ENCODE peak calls at places on chromosomes 12 and 14, in ten cellular contexts. One of them, this sample, is unnamed.

GRCh38 chr14:29911815-29912214 is 15.8 kb downstream of the PRKD1 start:
- DNase-seq in RWPE1: no peak
- DNase-seq in right atrium auricular region: no peak
- DNase-seq in pancreas: no peak
- DNase-seq in cardiac muscle cell: no peak
- DNase-seq in cardiac fibroblast: no peak
- DNase-seq in endothelial cell of umbilical vein: no peak
- DNase-seq in esophagus squamous epithelium: no peak
- DNase-seq in SK-N-SH: no peak
- DNase-seq in esophagus muscularis mucosa: no peak
- DNase-seq in this sample: no peak

GRCh38 chr12:49198431-49199155 is 9.7 kb upstream of the TUBA1A start:
- DNase-seq in pancreas: no peak
- DNase-seq in cardiac fibroblast: peak
- DNase-seq in esophagus squamous epithelium: no peak
- DNase-seq in cardiac muscle cell: peak
- DNase-seq in right atrium auricular region: peak
- DNase-seq in esophagus muscularis mucosa: no peak
- DNase-seq in RWPE1: peak
- DNase-seq in SK-N-SH: peak
- DNase-seq in endothelial cell of umbilical vein: peak
- DNase-seq in this sample: peak

GRCh38 chr12:76035045-76035444 is 3.5 kb upstream of the PHLDA1 start:
- DNase-seq in right atrium auricular region: no peak
- DNase-seq in cardiac muscle cell: no peak
- DNase-seq in SK-N-SH: no peak
- DNase-seq in esophagus squamous epithelium: no peak
- DNase-seq in esophagus muscularis mucosa: no peak
- DNase-seq in cardiac fibroblast: no peak
- DNase-seq in endothelial cell of umbilical vein: no peak
- DNase-seq in RWPE1: no peak
- DNase-seq in pancreas: no peak
- DNase-seq in this sample: no peak

GRCh38 chr14:100303925-100304324 is 2.3 kb downstream of the SLC25A29 start:
- DNase-seq in SK-N-SH: no peak
- DNase-seq in esophagus muscularis mucosa: no peak
- DNase-seq in endothelial cell of umbilical vein: no peak
- DNase-seq in cardiac muscle cell: no peak
- DNase-seq in right atrium auricular region: no peak
- DNase-seq in RWPE1: no peak
- DNase-seq in esophagus squamous epithelium: no peak
- DNase-seq in cardiac fibroblast: no peak
- DNase-seq in pancreas: no peak
- DNase-seq in this sample: no peak

GRCh38 chr14:65877631-65878030 is 465.1 kb downstream of the FUT8 start:
- DNase-seq in esophagus muscularis mucosa: no peak
- DNase-seq in pancreas: no peak
- DNase-seq in SK-N-SH: no peak
- DNase-seq in RWPE1: no peak
- DNase-seq in endothelial cell of umbilical vein: no peak
- DNase-seq in cardiac muscle cell: no peak
- DNase-seq in esophagus squamous epithelium: no peak
- DNase-seq in cardiac fibroblast: no peak
- DNase-seq in right atrium auricular region: no peak
- DNase-seq in this sample: no peak

GRCh38 chr14:56297449-56297848 is 179.2 kb downstream of the PELI2 start:
- DNase-seq in SK-N-SH: no peak
- DNase-seq in cardiac fibroblast: no peak
- DNase-seq in esophagus muscularis mucosa: no peak
- DNase-seq in pancreas: no peak
- DNase-seq in esophagus squamous epithelium: no peak
- DNase-seq in endothelial cell of umbilical vein: no peak
- DNase-seq in right atrium auricular region: no peak
- DNase-seq in cardiac muscle cell: no peak
- DNase-seq in RWPE1: no peak
- DNase-seq in this sample: no peak

GRCh38 chr12:90060031-90060430 is 351.4 kb upstream of the ATP2B1 start:
- DNase-seq in cardiac muscle cell: no peak
- DNase-seq in RWPE1: no peak
- DNase-seq in endothelial cell of umbilical vein: peak
- DNase-seq in esophagus squamous epithelium: no peak
- DNase-seq in cardiac fibroblast: no peak
- DNase-seq in pancreas: no peak
- DNase-seq in esophagus muscularis mucosa: no peak
- DNase-seq in SK-N-SH: no peak
- DNase-seq in right atrium auricular region: no peak
- DNase-seq in this sample: no peak

GRCh38 chr12:57738661-57739237 is at the start of gene AGAP2:
- DNase-seq in RWPE1: no peak
- DNase-seq in cardiac fibroblast: no peak
- DNase-seq in esophagus muscularis mucosa: no peak
- DNase-seq in endothelial cell of umbilical vein: no peak
- DNase-seq in cardiac muscle cell: peak
- DNase-seq in esophagus squamous epithelium: no peak
- DNase-seq in SK-N-SH: peak
- DNase-seq in pancreas: no peak
- DNase-seq in right atrium auricular region: no peak
- DNase-seq in this sample: no peak

GRCh38 chr12:67661311-67662011 is 12.9 kb downstream of the DYRK2 start:
- DNase-seq in esophagus squamous epithelium: no peak
- DNase-seq in pancreas: no peak
- DNase-seq in RWPE1: no peak
- DNase-seq in endothelial cell of umbilical vein: no peak
- DNase-seq in right atrium auricular region: no peak
- DNase-seq in esophagus muscularis mucosa: no peak
- DNase-seq in SK-N-SH: peak
- DNase-seq in cardiac muscle cell: peak
- DNase-seq in cardiac fibroblast: peak
- DNase-seq in this sample: no peak

GRCh38 chr12:26821212-26821701 is 11.7 kb downstream of the ITPR2 start:
- DNase-seq in esophagus muscularis mucosa: no peak
- DNase-seq in endothelial cell of umbilical vein: peak
- DNase-seq in cardiac fibroblast: peak
- DNase-seq in pancreas: no peak
- DNase-seq in RWPE1: no peak
- DNase-seq in esophagus squamous epithelium: no peak
- DNase-seq in cardiac muscle cell: peak
- DNase-seq in right atrium auricular region: no peak
- DNase-seq in SK-N-SH: no peak
- DNase-seq in this sample: no peak

GRCh38 chr12:92234533-92234932 is 88.9 kb upstream of the BTG1 start:
- DNase-seq in RWPE1: no peak
- DNase-seq in SK-N-SH: no peak
- DNase-seq in esophagus muscularis mucosa: no peak
- DNase-seq in right atrium auricular region: no peak
- DNase-seq in cardiac fibroblast: no peak
- DNase-seq in pancreas: no peak
- DNase-seq in esophagus squamous epithelium: no peak
- DNase-seq in endothelial cell of umbilical vein: no peak
- DNase-seq in cardiac muscle cell: no peak
- DNase-seq in this sample: no peak

GRCh38 chr12:41407240-41407799 is 219.2 kb downstream of the PDZRN4 start:
- DNase-seq in pancreas: no peak
- DNase-seq in RWPE1: no peak
- DNase-seq in cardiac muscle cell: no peak
- DNase-seq in SK-N-SH: no peak
- DNase-seq in endothelial cell of umbilical vein: no peak
- DNase-seq in cardiac fibroblast: no peak
- DNase-seq in right atrium auricular region: no peak
- DNase-seq in esophagus muscularis mucosa: no peak
- DNase-seq in esophagus squamous epithelium: no peak
- DNase-seq in this sample: no peak

GRCh38 chr12:106211973-106212372 is 35.8 kb downstream of the CKAP4 start:
- DNase-seq in esophagus squamous epithelium: no peak
- DNase-seq in SK-N-SH: no peak
- DNase-seq in endothelial cell of umbilical vein: no peak
- DNase-seq in cardiac fibroblast: no peak
- DNase-seq in pancreas: no peak
- DNase-seq in right atrium auricular region: no peak
- DNase-seq in esophagus muscularis mucosa: no peak
- DNase-seq in cardiac muscle cell: no peak
- DNase-seq in RWPE1: no peak
- DNase-seq in this sample: no peak

GRCh38 chr14:105316968-105317498 is 2.5 kb downstream of the PACS2 start:
- DNase-seq in endothelial cell of umbilical vein: no peak
- DNase-seq in RWPE1: no peak
- DNase-seq in esophagus muscularis mucosa: no peak
- DNase-seq in cardiac fibroblast: no peak
- DNase-seq in right atrium auricular region: no peak
- DNase-seq in esophagus squamous epithelium: no peak
- DNase-seq in cardiac muscle cell: no peak
- DNase-seq in SK-N-SH: peak
- DNase-seq in pancreas: no peak
- DNase-seq in this sample: no peak

GRCh38 chr14:76152333-76152681 is 585 bp downstream of the GPATCH2L start:
- DNase-seq in right atrium auricular region: peak
- DNase-seq in cardiac muscle cell: peak
- DNase-seq in endothelial cell of umbilical vein: peak
- DNase-seq in SK-N-SH: peak
- DNase-seq in cardiac fibroblast: peak
- DNase-seq in esophagus muscularis mucosa: no peak
- DNase-seq in pancreas: peak
- DNase-seq in RWPE1: peak
- DNase-seq in esophagus squamous epithelium: peak
- DNase-seq in this sample: peak

GRCh38 chr12:91893476-91893875 is 252.2 kb downstream of the BTG1 start:
- DNase-seq in esophagus squamous epithelium: no peak
- DNase-seq in right atrium auricular region: no peak
- DNase-seq in RWPE1: no peak
- DNase-seq in pancreas: no peak
- DNase-seq in cardiac fibroblast: no peak
- DNase-seq in esophagus muscularis mucosa: no peak
- DNase-seq in SK-N-SH: no peak
- DNase-seq in endothelial cell of umbilical vein: no peak
- DNase-seq in cardiac muscle cell: no peak
- DNase-seq in this sample: peak

GRCh38 chr12:263574-263973 is 938 bp upstream of the SLC6A13 start:
- DNase-seq in esophagus squamous epithelium: no peak
- DNase-seq in esophagus muscularis mucosa: no peak
- DNase-seq in endothelial cell of umbilical vein: no peak
- DNase-seq in SK-N-SH: no peak
- DNase-seq in pancreas: no peak
- DNase-seq in RWPE1: peak
- DNase-seq in cardiac fibroblast: no peak
- DNase-seq in cardiac muscle cell: no peak
- DNase-seq in right atrium auricular region: no peak
- DNase-seq in this sample: peak

GRCh38 chr12:49942921-49943662 is 7.4 kb upstream of the AQP2 start:
- DNase-seq in endothelial cell of umbilical vein: no peak
- DNase-seq in esophagus muscularis mucosa: no peak
- DNase-seq in esophagus squamous epithelium: no peak
- DNase-seq in RWPE1: no peak
- DNase-seq in SK-N-SH: no peak
- DNase-seq in pancreas: no peak
- DNase-seq in cardiac muscle cell: no peak
- DNase-seq in right atrium auricular region: no peak
- DNase-seq in cardiac fibroblast: no peak
- DNase-seq in this sample: peak

GRCh38 chr12:1544991-1545700 is 49.2 kb downstream of the FBXL14 start:
- DNase-seq in pancreas: no peak
- DNase-seq in SK-N-SH: no peak
- DNase-seq in esophagus muscularis mucosa: no peak
- DNase-seq in endothelial cell of umbilical vein: peak
- DNase-seq in cardiac muscle cell: peak
- DNase-seq in RWPE1: no peak
- DNase-seq in esophagus squamous epithelium: no peak
- DNase-seq in cardiac fibroblast: peak
- DNase-seq in right atrium auricular region: no peak
- DNase-seq in this sample: no peak
- TF ChIP-seq CTCF in pancreas: no peak
- TF ChIP-seq CTCF in SK-N-SH: peak
- TF ChIP-seq CTCF in esophagus muscularis mucosa: peak
- TF ChIP-seq CTCF in endothelial cell of umbilical vein: no peak
- TF ChIP-seq CTCF in cardiac muscle cell: peak
- TF ChIP-seq CTCF in RWPE1: no peak
- TF ChIP-seq CTCF in esophagus squamous epithelium: peak
- TF ChIP-seq CTCF in cardiac fibroblast: peak
- TF ChIP-seq CTCF in right atrium auricular region: no peak
- TF ChIP-seq CTCF in this sample: no peak

GRCh38 chr12:31645944-31646343 is 13.5 kb upstream of the ETFBKMT start:
- DNase-seq in endothelial cell of umbilical vein: no peak
- DNase-seq in right atrium auricular region: no peak
- DNase-seq in esophagus muscularis mucosa: no peak
- DNase-seq in esophagus squamous epithelium: no peak
- DNase-seq in cardiac muscle cell: no peak
- DNase-seq in RWPE1: no peak
- DNase-seq in SK-N-SH: no peak
- DNase-seq in cardiac fibroblast: no peak
- DNase-seq in pancreas: no peak
- DNase-seq in this sample: no peak
- TF ChIP-seq CTCF in endothelial cell of umbilical vein: no peak
- TF ChIP-seq CTCF in right atrium auricular region: no peak
- TF ChIP-seq CTCF in esophagus muscularis mucosa: no peak
- TF ChIP-seq CTCF in esophagus squamous epithelium: no peak
- TF ChIP-seq CTCF in cardiac muscle cell: no peak
- TF ChIP-seq CTCF in RWPE1: no peak
- TF ChIP-seq CTCF in SK-N-SH: no peak
- TF ChIP-seq CTCF in cardiac fibroblast: no peak
- TF ChIP-seq CTCF in pancreas: no peak
- TF ChIP-seq CTCF in this sample: no peak

DNA sequence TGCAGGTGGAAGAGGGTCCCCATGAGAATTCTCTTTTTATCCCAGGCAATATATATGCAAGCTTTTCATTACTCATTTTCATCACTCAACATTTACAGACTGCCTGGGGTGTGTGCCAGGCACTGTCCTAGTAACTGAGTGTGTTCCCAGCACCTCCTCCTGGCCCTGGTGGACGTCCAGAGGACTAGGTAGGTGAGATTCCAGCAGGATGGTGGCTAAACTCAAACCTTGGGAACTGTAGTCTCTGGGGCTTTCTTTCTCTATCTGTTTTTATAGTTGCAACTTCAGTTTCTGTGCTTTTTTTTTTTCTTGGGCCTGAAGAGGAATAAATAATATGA is 63.8 kb downstream of the SUSD6 start:
- DNase-seq in RWPE1: no peak
- DNase-seq in cardiac fibroblast: no peak
- DNase-seq in esophagus muscularis mucosa: no peak
- DNase-seq in esophagus squamous epithelium: no peak
- DNase-seq in SK-N-SH: no peak
- DNase-seq in pancreas: no peak
- DNase-seq in right atrium auricular region: no peak
- DNase-seq in endothelial cell of umbilical vein: no peak
- DNase-seq in cardiac muscle cell: no peak
- DNase-seq in this sample: no peak
- TF ChIP-seq CTCF in RWPE1: no peak
- TF ChIP-seq CTCF in cardiac fibroblast: no peak
- TF ChIP-seq CTCF in esophagus muscularis mucosa: no peak
- TF ChIP-seq CTCF in esophagus squamous epithelium: no peak
- TF ChIP-seq CTCF in SK-N-SH: no peak
- TF ChIP-seq CTCF in pancreas: no peak
- TF ChIP-seq CTCF in right atrium auricular region: no peak
- TF ChIP-seq CTCF in endothelial cell of umbilical vein: no peak
- TF ChIP-seq CTCF in cardiac muscle cell: no peak
- TF ChIP-seq CTCF in this sample: no peak

DNA sequence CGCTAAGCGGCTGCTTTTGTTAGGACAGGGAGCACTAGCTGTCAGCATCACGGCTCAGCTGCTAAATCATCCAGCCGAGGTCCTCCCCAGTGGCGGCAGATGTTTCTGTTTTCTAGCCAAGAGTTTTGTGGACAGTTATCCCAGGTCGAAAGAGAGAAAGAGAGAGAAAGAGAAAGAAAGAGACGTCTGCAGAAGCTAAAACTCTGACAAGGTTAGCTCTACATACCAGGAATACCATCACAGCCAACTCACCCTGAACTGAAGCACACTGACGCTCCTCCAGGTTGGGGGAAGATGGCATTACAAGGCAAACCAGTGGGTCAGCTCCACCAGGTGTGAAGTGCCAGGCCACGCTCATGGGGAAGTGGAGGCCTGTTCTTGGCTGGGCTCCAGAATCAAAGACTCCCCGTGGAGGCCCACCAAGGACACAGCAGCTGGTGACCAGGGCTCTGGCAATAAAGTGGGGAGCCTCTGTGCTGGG is 64.9 kb upstream of the DICER1 start:
- DNase-seq in esophagus squamous epithelium: no peak
- DNase-seq in right atrium auricular region: no peak
- DNase-seq in RWPE1: no peak
- DNase-seq in cardiac fibroblast: peak
- DNase-seq in SK-N-SH: no peak
- DNase-seq in pancreas: no peak
- DNase-seq in esophagus muscularis mucosa: no peak
- DNase-seq in cardiac muscle cell: peak
- DNase-seq in endothelial cell of umbilical vein: no peak
- DNase-seq in this sample: peak
- TF ChIP-seq CTCF in esophagus squamous epithelium: no peak
- TF ChIP-seq CTCF in right atrium auricular region: no peak
- TF ChIP-seq CTCF in RWPE1: no peak
- TF ChIP-seq CTCF in cardiac fibroblast: no peak
- TF ChIP-seq CTCF in SK-N-SH: no peak
- TF ChIP-seq CTCF in pancreas: no peak
- TF ChIP-seq CTCF in esophagus muscularis mucosa: no peak
- TF ChIP-seq CTCF in cardiac muscle cell: no peak
- TF ChIP-seq CTCF in endothelial cell of umbilical vein: no peak
- TF ChIP-seq CTCF in this sample: no peak